ENCODE peak calls at places on chromosomes 12 and 14, in five cellular contexts. H, V, O, Y and J are unnamed samples.

GRCh38 chr14:61652526-61653262 is 42.6 kb upstream of the HIF1A start:
- DNase-seq in H (no peak), V (no peak), O (no peak), Y (no peak), J (no peak)

GRCh38 chr14:71687115-71687836 is 245.0 kb upstream of the RGS6 start:
- DNase-seq in H (no peak), V (no peak), O (no peak), Y (no peak), J (no peak)

GRCh38 chr14:33934043-33934750 is 16.7 kb downstream of the EGLN3 start:
- DNase-seq in H (no peak), V (no peak), O (no peak), Y (no peak), J (no peak)

GRCh38 chr14:102071283-102071998 is 15.4 kb downstream of the HSP90AA1 start:
- DNase-seq in H (no peak), V (peak), O (no peak), Y (no peak), J (no peak)

GRCh38 chr12:68675098-68675842 is 11.5 kb upstream of the NUP107 start:
- DNase-seq in H (peak), V (no peak), O (no peak), Y (no peak), J (no peak)

GRCh38 chr12:110744697-110745264 is 2.1 kb upstream of the PPP1CC start:
- DNase-seq in H (peak), V (no peak), O (no peak), Y (no peak), J (no peak)

GRCh38 chr14:61517861-61518802 is 177.2 kb upstream of the HIF1A start:
- DNase-seq in H (peak), V (no peak), O (no peak), Y (no peak), J (no peak)

GRCh38 chr12:110247340-110248095 is 33.5 kb upstream of the ATP2A2 start:
- DNase-seq in H (peak), V (no peak), O (no peak), Y (peak), J (no peak)

GRCh38 chr12:120402217-120402616 is 33.3 kb upstream of the MSI1 start:
- DNase-seq in H (no peak), V (no peak), O (no peak), Y (no peak), J (no peak)

GRCh38 chr12:9364224-9365176 is 156.3 kb upstream of the PZP start:
- DNase-seq in H (no peak), V (no peak), O (no peak), Y (no peak), J (no peak)

GRCh38 chr12:104215638-104216297 is at the start of gene TXNRD1:
- DNase-seq in H (peak), V (peak), O (peak), Y (peak), J (peak)

GRCh38 chr14:105058521-105059034 is 6.7 kb downstream of the GPR132 start:
- DNase-seq in H (no peak), V (no peak), O (no peak), Y (no peak), J (no peak)

GRCh38 chr14:77738559-77739250 is 22.3 kb downstream of the SNW1 start:
- DNase-seq in H (peak), V (no peak), O (no peak), Y (no peak), J (no peak)

GRCh38 chr12:107511292-107511691 is 174.3 kb upstream of the PWP1 start:
- DNase-seq in H (no peak), V (no peak), O (no peak), Y (no peak), J (no peak)

GRCh38 chr12:30154996-30155730 is 371.4 kb upstream of the TMTC1 start:
- DNase-seq in H (no peak), V (no peak), O (no peak), Y (no peak), J (no peak)

GRCh38 chr12:16606936-16607335 is 974 bp upstream of the LMO3 start:
- DNase-seq in H (no peak), V (no peak), O (no peak), Y (no peak), J (no peak)

GRCh38 chr14:69760810-69761209 is 6.1 kb upstream of the SRSF5 start:
- DNase-seq in H (no peak), V (no peak), O (no peak), Y (no peak), J (no peak)

GRCh38 chr14:75430526-75430925 is 2.7 kb downstream of the JDP2 start:
- DNase-seq in H (peak), V (no peak), O (no peak), Y (no peak), J (no peak)

GRCh38 chr14:56243110-56243509 is 124.9 kb downstream of the PELI2 start:
- DNase-seq in H (no peak), V (no peak), O (no peak), Y (no peak), J (no peak)

GRCh38 chr12:60052483-60052882 is 456.7 kb downstream of the SLC16A7 start:
- DNase-seq in H (no peak), V (no peak), O (no peak), Y (no peak), J (no peak)

GRCh38 chr12:22670762-22671161 is 45.8 kb downstream of the ETNK1 start:
- DNase-seq in H (no peak), V (no peak), O (no peak), Y (no peak), J (no peak)

GRCh38 chr12:69527506-69528272 is 57.5 kb downstream of the FRS2 start:
- DNase-seq in H (no peak), V (no peak), O (no peak), Y (no peak), J (no peak)

GRCh38 chr12:105013892-105014291 is 27.8 kb downstream of the NOPCHAP1 start:
- DNase-seq in H (no peak), V (no peak), O (no peak), Y (no peak), J (no peak)

GRCh38 chr12:40137252-40137651 is 31.4 kb upstream of the SLC2A13 start:
- DNase-seq in H (no peak), V (no peak), O (no peak), Y (no peak), J (no peak)

GRCh38 chr12:117047810-117048584 is 51.2 kb downstream of the TESC start:
- DNase-seq in H (no peak), V (no peak), O (no peak), Y (no peak), J (no peak)

GRCh38 chr12:117444781-117445180 is 83.4 kb upstream of the NOS1 start:
- DNase-seq in H (no peak), V (no peak), O (no peak), Y (no peak), J (no peak)

GRCh38 chr12:110555509-110556406 is 27.4 kb downstream of the PPTC7 start:
- DNase-seq in H (no peak), V (no peak), O (no peak), Y (no peak), J (no peak)

GRCh38 chr12:76266797-76267196 is 81.4 kb downstream of the BBS10 start:
- DNase-seq in H (no peak), V (no peak), O (no peak), Y (no peak), J (peak)

GRCh38 chr12:38149395-38150073 is 167.0 kb upstream of the ALG10B start:
- DNase-seq in H (no peak), V (peak), O (no peak), Y (no peak), J (no peak)

GRCh38 chr14:45786266-45786665 is 533.3 kb upstream of the MIS18BP1 start:
- DNase-seq in H (no peak), V (no peak), O (no peak), Y (no peak), J (no peak)

GRCh38 chr14:51552275-51552674 is 99.4 kb upstream of the FRMD6 start:
- DNase-seq in H (no peak), V (no peak), O (no peak), Y (no peak), J (no peak)

GRCh38 chr14:51552768-51553426 is 98.8 kb upstream of the FRMD6 start:
- DNase-seq in H (no peak), V (no peak), O (no peak), Y (peak), J (no peak)

GRCh38 chr14:51554953-51555352 is 96.8 kb upstream of the FRMD6 start:
- DNase-seq in H (no peak), V (no peak), O (no peak), Y (no peak), J (no peak)

GRCh38 chr14:51554339-51554920 is 97.3 kb upstream of the FRMD6 start:
- DNase-seq in H (no peak), V (no peak), O (no peak), Y (no peak), J (no peak)
- H3K4me3 ChIP-seq in H (no peak), V (peak), O (no peak), Y (no peak), J (no peak)

GRCh38 chr14:22776215-22776614 is 9.7 kb downstream of the OXA1L start:
- DNase-seq in H (no peak), V (no peak), O (no peak), Y (no peak), J (no peak)
- TF ChIP-seq POLR2AphosphoS5 in H (no peak), V (no peak), O (no peak), Y (no peak), J (no peak)

GRCh38 chr12:52980773-52981423 is 25.4 kb upstream of the EIF4B start:
- DNase-seq in H (peak), V (peak), O (peak), Y (peak), J (peak)
- H3K27ac ChIP-seq in H (no peak), V (peak), O (peak), Y (no peak), J (no peak)

GRCh38 chr14:93186461-93186860 is 1.3 kb downstream of the LYSET start:
- DNase-seq in H (no peak), V (no peak), O (no peak), Y (no peak), J (no peak)
- H3K4me3 ChIP-seq in H (no peak), V (peak), O (no peak), Y (no peak), J (no peak)